ENCODE peak calls at places on chromosomes 2 and 18, in four cellular contexts. B is fibroblast of the aortic adventitia; H is activated CD8-positive, alpha-beta memory T cell treated with anti-CD3 and anti-CD28 coated beads for 24 hours; J is GM04504. T is an unnamed sample.

GRCh38 chr2:1047485-1047884 is 96.8 kb downstream of the SNTG2 start:
- DNase-seq in B (peak; percentile 11), H (no peak), J (no peak), T (peak; percentile 4)

GRCh38 chr2:205376071-205376470 is 306.2 kb upstream of the NRP2 start:
- DNase-seq in B (peak; percentile 29), H (no peak), J (no peak), T (peak; percentile 24)

GRCh38 chr2:61419570-61419969 is 51.3 kb downstream of the USP34 start:
- DNase-seq in B (no peak), H (no peak), J (no peak), T (peak; percentile 5)

GRCh38 chr2:230893338-230893737 is 28.6 kb downstream of the ITM2C start:
- DNase-seq in B (no peak), H (peak; percentile 57), J (no peak), T (no peak)

GRCh38 chr2:139791330-139791729 is 1011.1 kb upstream of the NXPH2 start:
- DNase-seq in B (no peak), H (no peak), J (no peak), T (no peak)

GRCh38 chr2:84906108-84906899 is 848 bp downstream of the TMSB10 start:
- DNase-seq in B (no peak), H (peak; percentile 87), J (no peak), T (no peak)

GRCh38 chr2:119225084-119225864 is 1.6 kb downstream of the STEAP3 start:
- DNase-seq in B (no peak), H (no peak), J (no peak), T (no peak)

GRCh38 chr2:159054985-159055384 is 86.5 kb downstream of the TANC1 start:
- DNase-seq in B (no peak), H (no peak), J (no peak), T (no peak)

GRCh38 chr2:135985826-135986393 is 484 bp upstream of the DARS1 start:
- DNase-seq in B (no peak), H (no peak), J (no peak), T (no peak)

GRCh38 chr2:96636772-96637171 is 1.3 kb downstream of the KANSL3 start:
- DNase-seq in B (no peak), H (no peak), J (no peak), T (no peak)

GRCh38 chr2:173075781-173076556 is at the start of gene MAP3K20:
- DNase-seq in B (peak; percentile 71), H (peak; percentile 77), J (peak; percentile 62), T (peak; percentile 47)

GRCh38 chr2:169819106-169819505 is 5.6 kb downstream of the METTL5 start:
- DNase-seq in B (no peak), H (no peak), J (no peak), T (peak; percentile 56)

GRCh38 chr2:45778720-45779171 is 127.3 kb downstream of the PRKCE start:
- DNase-seq in B (peak; percentile 83), H (peak; percentile 77), J (no peak), T (peak; percentile 55)

GRCh38 chr2:54212456-54212855 is 43.6 kb downstream of the TSPYL6 start:
- DNase-seq in B (peak; percentile 88), H (no peak), J (peak; percentile 83), T (peak; percentile 70)

GRCh38 chr18:45416168-45416567 is 199.1 kb upstream of the SLC14A2 start:
- DNase-seq in B (no peak), H (no peak), J (no peak), T (no peak)

GRCh38 chr2:215275819-215276218 is 36.0 kb upstream of the ATIC start:
- DNase-seq in B (no peak), H (no peak), J (no peak), T (no peak)

GRCh38 chr2:105919191-105919811 is 174.6 kb downstream of the NCK2 start:
- DNase-seq in B (no peak), H (peak; percentile 52), J (no peak), T (no peak)

GRCh38 chr18:49151482-49151881 is 200.7 kb upstream of the SMAD7 start:
- DNase-seq in B (no peak), H (no peak), J (no peak), T (no peak)

GRCh38 chr2:196230051-196230450 is 58.7 kb upstream of the STK17B start:
- DNase-seq in B (no peak), H (peak; percentile 74), J (no peak), T (no peak)

GRCh38 chr2:118386636-118387302 is 298.5 kb downstream of the INSIG2 start:
- DNase-seq in B (peak; percentile 70), H (no peak), J (peak; percentile 75), T (peak; percentile 26)

GRCh38 chr2:179338681-179339080 is 74.0 kb upstream of the SESTD1 start:
- DNase-seq in B (peak; percentile 64), H (no peak), J (no peak), T (peak; percentile 50)

GRCh38 chr2:21333694-21334093 is 209.9 kb downstream of the TDRD15 start:
- DNase-seq in B (no peak), H (no peak), J (no peak), T (no peak)

GRCh38 chr2:43018179-43019024 is 208.0 kb downstream of the ZFP36L2 start:
- DNase-seq in B (peak; percentile 97), H (no peak), J (peak; percentile 75), T (peak; percentile 77)

GRCh38 chr2:204678031-204678430 is 132.8 kb downstream of the PARD3B start:
- DNase-seq in B (no peak), H (no peak), J (no peak), T (no peak)

GRCh38 chr2:33426666-33427231 is 49.7 kb upstream of the RASGRP3 start:
- DNase-seq in B (peak; percentile 96), H (no peak), J (no peak), T (peak; percentile 83)

GRCh38 chr2:871926-872680 is 78.5 kb upstream of the SNTG2 start:
- DNase-seq in B (no peak), H (no peak), J (no peak), T (no peak)

GRCh38 chr2:109507217-109507616 is 106.5 kb downstream of the SEPTIN10 start:
- DNase-seq in B (no peak), H (no peak), J (no peak), T (no peak)

GRCh38 chr2:74391209-74391579 is 11.1 kb upstream of the DCTN1 start:
- DNase-seq in B (peak; percentile 28), H (no peak), J (no peak), T (no peak)

GRCh38 chr2:232398293-232399034 is 8.2 kb upstream of the ALPG start:
- DNase-seq in B (no peak), H (no peak), J (no peak), T (no peak)

GRCh38 chr18:45275367-45276113 is 339.7 kb upstream of the SLC14A2 start:
- DNase-seq in B (peak; percentile 54), H (no peak), J (no peak), T (no peak)

GRCh38 chr18:26336572-26336971 is 110.3 kb downstream of the TAF4B start:
- DNase-seq in B (no peak), H (no peak), J (no peak), T (no peak)

GRCh38 chr2:157178865-157179264 is 78.6 kb upstream of the GALNT5 start:
- DNase-seq in B (no peak), H (no peak), J (no peak), T (no peak)

GRCh38 chr2:38835015-38835601 is 40.6 kb downstream of the DHX57 start:
- DNase-seq in B (peak; percentile 36), H (no peak), J (no peak), T (no peak)

GRCh38 chr2:235498556-235499305 is 4.9 kb downstream of the AGAP1 start:
- DNase-seq in B (no peak), H (no peak), J (no peak), T (no peak)

T was measured in fibroblast of the conjunctiva.